ENCODE peak calls at places on chromosomes 16 and 17, in nine cellular contexts. T is suprapubic skin, E is uterus, G is nephron progenitor cell, W is heart left ventricle, Z is lower leg skin, V is MCF 10A, O is body of pancreas, Q is prostate gland. J is an unnamed sample.
A peak's percentile ranks its signal among the peaks of the same experiment; 100 is the strongest.

GRCh38 chr17:50963139-50963538 is 97.0 kb upstream of the TOB1 start:
- DNase-seq in T (no peak), E (no peak), G (no peak), W (no peak), Z (no peak), V (no peak), O (no peak), Q (no peak), J (no peak)

GRCh38 chr16:14302031-14302398 is 230.9 kb downstream of the MRTFB start:
- DNase-seq in T (no peak), E (peak; percentile 55), G (peak; percentile 61), W (peak; percentile 72), Z (no peak), V (peak; percentile 68), O (peak; percentile 81), Q (no peak), J (peak; percentile 40)

GRCh38 chr17:63948521-63948920 is 16.4 kb upstream of the CD79B start:
- DNase-seq in T (no peak), E (no peak), G (no peak), W (no peak), Z (no peak), V (no peak), O (no peak), Q (no peak), J (no peak)

GRCh38 chr17:80866050-80866793 is 125.4 kb upstream of the CHMP6 start:
- DNase-seq in T (no peak), E (peak; percentile 81), G (peak; percentile 76), W (peak; percentile 58), Z (peak; percentile 63), V (peak; percentile 76), O (peak; percentile 70), Q (peak; percentile 44), J (peak; percentile 45)

GRCh38 chr16:74749291-74750055 is 25.1 kb downstream of the FA2H start:
- DNase-seq in T (no peak), E (no peak), G (no peak), W (no peak), Z (no peak), V (no peak), O (no peak), Q (no peak), J (no peak)

GRCh38 chr17:8287651-8288335 is 677 bp upstream of the RANGRF start:
- DNase-seq in T (no peak), E (no peak), G (no peak), W (no peak), Z (peak; percentile 24), V (peak; percentile 48), O (peak; percentile 76), Q (peak; percentile 19), J (no peak)

GRCh38 chr17:43406676-43407645 is 8.2 kb downstream of the ARL4D start:
- DNase-seq in T (no peak), E (no peak), G (no peak), W (no peak), Z (no peak), V (no peak), O (no peak), Q (no peak), J (peak; percentile 69)

GRCh38 chr17:74361613-74362391 is at the start of gene BTBD17:
- DNase-seq in T (no peak), E (peak; percentile 40), G (peak; percentile 81), W (peak; percentile 69), Z (peak; percentile 21), V (peak; percentile 42), O (peak; percentile 77), Q (peak; percentile 19), J (no peak)

GRCh38 chr16:81460075-81460474 is 15.5 kb downstream of the CMIP start:
- DNase-seq in T (no peak), E (no peak), G (no peak), W (no peak), Z (no peak), V (no peak), O (no peak), Q (no peak), J (no peak)

GRCh38 chr17:18151290-18151689 is 32.3 kb upstream of the ALKBH5 start:
- DNase-seq in T (no peak), E (no peak), G (no peak), W (no peak), Z (no peak), V (no peak), O (no peak), Q (no peak), J (no peak)

GRCh38 chr16:89025636-89026035 is 48.6 kb upstream of the CBFA2T3 start:
- DNase-seq in T (no peak), E (no peak), G (no peak), W (no peak), Z (no peak), V (no peak), O (no peak), Q (no peak), J (no peak)

GRCh38 chr16:27475561-27475960 is 73.6 kb downstream of the IL21R start:
- DNase-seq in T (no peak), E (no peak), G (no peak), W (no peak), Z (no peak), V (no peak), O (no peak), Q (no peak), J (peak; percentile 90)

GRCh38 chr17:39107973-39108372 is 43.5 kb downstream of the PLXDC1 start:
- DNase-seq in T (no peak), E (no peak), G (no peak), W (no peak), Z (no peak), V (no peak), O (no peak), Q (no peak), J (no peak)

GRCh38 chr16:57786632-57787518 is 15.4 kb downstream of the KIFC3 start:
- DNase-seq in T (peak; percentile 75), E (peak; percentile 71), G (no peak), W (peak; percentile 90), Z (no peak), V (no peak), O (no peak), Q (no peak), J (no peak)

GRCh38 chr17:58491510-58492045 is 3.4 kb upstream of the HSF5 start:
- DNase-seq in T (no peak), E (no peak), G (no peak), W (no peak), Z (no peak), V (no peak), O (no peak), Q (no peak), J (no peak)

GRCh38 chr17:58488428-58488890 is 251 bp upstream of the HSF5 start:
- DNase-seq in T (no peak), E (no peak), G (no peak), W (no peak), Z (no peak), V (no peak), O (no peak), Q (no peak), J (no peak)

GRCh38 chr17:58484600-58484999 is 3.6 kb downstream of the HSF5 start:
- DNase-seq in T (no peak), E (no peak), G (no peak), W (no peak), Z (no peak), V (no peak), O (no peak), Q (no peak), J (no peak)

GRCh38 chr17:58492238-58493121 is 4.3 kb upstream of the HSF5 start:
- DNase-seq in T (no peak), E (no peak), G (no peak), W (no peak), Z (no peak), V (no peak), O (no peak), Q (no peak), J (no peak)

GRCh38 chr17:58487589-58488427 is at the start of gene HSF5:
- DNase-seq in T (no peak), E (no peak), G (no peak), W (peak; percentile 38), Z (no peak), V (no peak), O (peak; percentile 22), Q (no peak), J (no peak)
- TF ChIP-seq CTCF in T (no peak), E (no peak), G (no peak), W (peak; percentile 13), Z (no peak), V (no peak), O (no peak), Q (peak; percentile 16), J (peak; percentile 54)

GRCh38 chr17:44628234-44629188 is 27.8 kb upstream of the MEIOC start:
- DNase-seq in T (no peak), E (peak; percentile 20), G (peak; percentile 87), W (peak; percentile 49), Z (no peak), V (no peak), O (peak; percentile 67), Q (no peak), J (no peak)

GRCh38 chr17:44627513-44627912 is 28.8 kb upstream of the MEIOC start:
- DNase-seq in T (no peak), E (no peak), G (no peak), W (no peak), Z (no peak), V (no peak), O (no peak), Q (no peak), J (no peak)

GRCh38 chr17:44623070-44623725 is 33.1 kb upstream of the MEIOC start:
- DNase-seq in T (no peak), E (no peak), G (no peak), W (no peak), Z (no peak), V (peak; percentile 15), O (no peak), Q (no peak), J (peak; percentile 18)
- TF ChIP-seq CTCF in T (no peak), E (no peak), G (no peak), W (no peak), Z (no peak), V (no peak), O (no peak), Q (no peak), J (no peak)

DNA sequence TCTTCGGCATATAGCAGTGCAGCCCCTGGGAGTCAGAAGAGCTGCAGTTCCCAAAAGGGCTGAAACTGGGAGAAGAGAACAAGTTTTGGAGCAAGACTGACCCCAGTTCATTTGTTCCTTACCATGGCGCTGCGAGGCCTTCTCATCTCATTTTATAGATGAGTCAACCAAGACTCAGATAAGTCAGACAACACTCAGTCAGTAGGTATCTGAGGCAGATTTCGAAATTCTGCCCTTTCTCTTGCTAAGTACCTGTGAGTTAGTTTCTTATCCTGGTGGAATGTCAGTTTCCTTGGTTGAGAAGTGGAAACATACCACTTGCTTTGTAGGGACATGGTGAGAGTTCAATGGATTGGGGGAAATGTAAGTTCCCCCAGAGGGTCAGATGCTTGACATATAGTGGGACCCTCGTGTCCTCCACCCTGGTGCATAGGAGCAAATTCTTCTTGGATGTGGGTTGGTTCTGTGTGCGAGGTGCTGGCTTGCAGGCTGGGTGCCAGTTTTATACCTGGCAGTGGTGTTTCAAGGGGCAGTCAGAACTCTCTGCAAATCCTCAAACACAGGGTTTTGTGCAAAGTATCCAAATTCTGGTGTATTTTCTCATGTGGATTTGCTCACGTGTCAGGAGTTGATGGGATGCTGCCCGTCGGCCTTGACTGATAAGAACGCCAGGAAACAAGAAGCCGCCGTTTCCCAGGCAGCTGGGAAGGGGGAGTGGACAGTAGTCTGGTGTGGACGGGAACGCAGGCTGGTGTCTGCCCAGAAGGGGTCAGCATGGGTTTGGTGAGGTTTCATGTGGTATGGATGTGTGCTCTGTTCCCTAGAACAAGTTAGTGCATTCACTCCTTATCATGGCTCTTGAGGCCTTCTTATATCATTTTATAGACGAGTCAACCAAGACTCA is 61.1 kb upstream of the CIBAR2 start:
- DNase-seq in T (no peak), E (no peak), G (no peak), W (no peak), Z (no peak), V (peak; percentile 82), O (no peak), Q (no peak), J (peak; percentile 92)
- TF ChIP-seq CTCF in T (no peak), E (no peak), G (no peak), W (peak; percentile 20), Z (no peak), V (no peak), O (peak; percentile 4), Q (no peak), J (peak; percentile 37)

GRCh38 chr16:66152841-66153525 is 213.5 kb upstream of the CDH5 start:
- DNase-seq in T (no peak), E (no peak), G (no peak), W (no peak), Z (no peak), V (no peak), O (no peak), Q (no peak), J (peak; percentile 28)
- TF ChIP-seq CTCF in T (no peak), E (no peak), G (no peak), W (no peak), Z (no peak), V (no peak), O (no peak), Q (no peak), J (no peak)